ENCODE peak calls at places on chromosomes 2 and 18, in six cellular contexts. One of them, this sample, is unnamed.
A peak's percentile ranks its signal among the peaks of the same experiment; 100 is the strongest.

GRCh38 chr18:48728204-48728833 is 189.5 kb downstream of the CTIF start:
- DNase-seq in choroid plexus epithelial cell: peak; percentile 98
- DNase-seq in GM12864: no peak
- DNase-seq in AG10803: peak; percentile 99
- DNase-seq in A549: no peak
- DNase-seq in uterus: peak; percentile 62
- DNase-seq in this sample: peak; percentile 99

GRCh38 chr18:66872277-66872676 is 268.4 kb upstream of the CDH19 start:
- DNase-seq in choroid plexus epithelial cell: peak; percentile 24
- DNase-seq in GM12864: no peak
- DNase-seq in AG10803: no peak
- DNase-seq in A549: no peak
- DNase-seq in uterus: no peak
- DNase-seq in this sample: peak; percentile 41

GRCh38 chr2:97808816-97809215 is 95.4 kb downstream of the ZAP70 start:
- DNase-seq in choroid plexus epithelial cell: no peak
- DNase-seq in GM12864: no peak
- DNase-seq in AG10803: no peak
- DNase-seq in A549: no peak
- DNase-seq in uterus: no peak
- DNase-seq in this sample: no peak

GRCh38 chr2:232432598-232433184 is 23.3 kb upstream of the ALPI start:
- DNase-seq in choroid plexus epithelial cell: no peak
- DNase-seq in GM12864: no peak
- DNase-seq in AG10803: no peak
- DNase-seq in A549: no peak
- DNase-seq in uterus: no peak
- DNase-seq in this sample: no peak

GRCh38 chr2:11048335-11049008 is 106.8 kb upstream of the SLC66A3 start:
- DNase-seq in choroid plexus epithelial cell: no peak
- DNase-seq in GM12864: no peak
- DNase-seq in AG10803: no peak
- DNase-seq in A549: no peak
- DNase-seq in uterus: no peak
- DNase-seq in this sample: no peak

GRCh38 chr2:190996338-190996946 is 17.5 kb downstream of the STAT1 start:
- DNase-seq in choroid plexus epithelial cell: peak; percentile 60
- DNase-seq in GM12864: no peak
- DNase-seq in AG10803: peak; percentile 40
- DNase-seq in A549: peak; percentile 74
- DNase-seq in uterus: no peak
- DNase-seq in this sample: peak; percentile 56

GRCh38 chr2:120765031-120765910 is 29.6 kb downstream of the GLI2 start:
- DNase-seq in choroid plexus epithelial cell: peak; percentile 45
- DNase-seq in GM12864: no peak
- DNase-seq in AG10803: no peak
- DNase-seq in A549: no peak
- DNase-seq in uterus: peak; percentile 47
- DNase-seq in this sample: peak; percentile 80

GRCh38 chr2:53886406-53887280 is 26.9 kb upstream of the GPR75 start:
- DNase-seq in choroid plexus epithelial cell: no peak
- DNase-seq in GM12864: no peak
- DNase-seq in AG10803: no peak
- DNase-seq in A549: no peak
- DNase-seq in uterus: no peak
- DNase-seq in this sample: no peak

GRCh38 chr2:217086038-217086522 is 226.2 kb upstream of the TNP1 start:
- DNase-seq in choroid plexus epithelial cell: peak; percentile 70
- DNase-seq in GM12864: no peak
- DNase-seq in AG10803: peak; percentile 47
- DNase-seq in A549: no peak
- DNase-seq in uterus: no peak
- DNase-seq in this sample: no peak

GRCh38 chr2:42089340-42089925 is 41.6 kb downstream of the PKDCC start:
- DNase-seq in choroid plexus epithelial cell: peak; percentile 73
- DNase-seq in GM12864: no peak
- DNase-seq in AG10803: peak; percentile 21
- DNase-seq in A549: peak; percentile 74
- DNase-seq in uterus: peak; percentile 55
- DNase-seq in this sample: peak; percentile 58

GRCh38 chr18:34787931-34788532 is 77.9 kb downstream of the DTNA start:
- DNase-seq in choroid plexus epithelial cell: peak; percentile 83
- DNase-seq in GM12864: peak; percentile 45
- DNase-seq in AG10803: peak; percentile 57
- DNase-seq in A549: peak; percentile 25
- DNase-seq in uterus: no peak
- DNase-seq in this sample: peak; percentile 79

GRCh38 chr2:1900736-1901135 is 156.4 kb upstream of the PXDN start:
- DNase-seq in choroid plexus epithelial cell: peak; percentile 48
- DNase-seq in GM12864: no peak
- DNase-seq in AG10803: no peak
- DNase-seq in A549: no peak
- DNase-seq in uterus: no peak
- DNase-seq in this sample: no peak

GRCh38 chr2:26072925-26073768 is 39.3 kb downstream of the RAB10 start:
- DNase-seq in choroid plexus epithelial cell: peak; percentile 21
- DNase-seq in GM12864: no peak
- DNase-seq in AG10803: no peak
- DNase-seq in A549: no peak
- DNase-seq in uterus: no peak
- DNase-seq in this sample: peak; percentile 65

GRCh38 chr2:236852977-236853374 is 232.7 kb upstream of the COPS8 start:
- DNase-seq in choroid plexus epithelial cell: no peak
- DNase-seq in GM12864: no peak
- DNase-seq in AG10803: no peak
- DNase-seq in A549: no peak
- DNase-seq in uterus: no peak
- DNase-seq in this sample: no peak

GRCh38 chr18:12048010-12048826 is 45.4 kb upstream of the ANKRD62 start:
- DNase-seq in choroid plexus epithelial cell: no peak
- DNase-seq in GM12864: no peak
- DNase-seq in AG10803: no peak
- DNase-seq in A549: no peak
- DNase-seq in uterus: no peak
- DNase-seq in this sample: no peak

GRCh38 chr2:201546576-201546975 is 95.0 kb downstream of the STRADB start:
- DNase-seq in choroid plexus epithelial cell: peak; percentile 53
- DNase-seq in GM12864: no peak
- DNase-seq in AG10803: peak; percentile 62
- DNase-seq in A549: no peak
- DNase-seq in uterus: no peak
- DNase-seq in this sample: peak; percentile 64

GRCh38 chr2:217011576-217011975 is 151.7 kb upstream of the TNP1 start:
- DNase-seq in choroid plexus epithelial cell: no peak
- DNase-seq in GM12864: no peak
- DNase-seq in AG10803: no peak
- DNase-seq in A549: no peak
- DNase-seq in uterus: no peak
- DNase-seq in this sample: no peak

GRCh38 chr2:32894119-32894728 is 52.5 kb upstream of the LTBP1 start:
- DNase-seq in choroid plexus epithelial cell: no peak
- DNase-seq in GM12864: no peak
- DNase-seq in AG10803: no peak
- DNase-seq in A549: no peak
- DNase-seq in uterus: no peak
- DNase-seq in this sample: no peak
- TF ChIP-seq CTCF in choroid plexus epithelial cell: no peak
- TF ChIP-seq CTCF in GM12864: no peak
- TF ChIP-seq CTCF in AG10803: no peak
- TF ChIP-seq CTCF in A549: no peak
- TF ChIP-seq CTCF in uterus: no peak
- TF ChIP-seq CTCF in this sample: no peak

GRCh38 chr2:150919899-150920298 is 341.8 kb downstream of the RBM43 start:
- DNase-seq in choroid plexus epithelial cell: no peak
- DNase-seq in GM12864: no peak
- DNase-seq in AG10803: peak; percentile 18
- DNase-seq in A549: no peak
- DNase-seq in uterus: no peak
- DNase-seq in this sample: no peak

GRCh38 chr2:150917956-150918713 is 343.5 kb downstream of the RBM43 start:
- DNase-seq in choroid plexus epithelial cell: no peak
- DNase-seq in GM12864: no peak
- DNase-seq in AG10803: no peak
- DNase-seq in A549: no peak
- DNase-seq in uterus: no peak
- DNase-seq in this sample: no peak

GRCh38 chr2:150911766-150912280 is 349.8 kb downstream of the RBM43 start:
- DNase-seq in choroid plexus epithelial cell: peak; percentile 96
- DNase-seq in GM12864: no peak
- DNase-seq in AG10803: peak; percentile 95
- DNase-seq in A549: peak; percentile 12
- DNase-seq in uterus: peak; percentile 73
- DNase-seq in this sample: peak; percentile 97

GRCh38 chr2:150916997-150917396 is 344.7 kb downstream of the RBM43 start:
- DNase-seq in choroid plexus epithelial cell: no peak
- DNase-seq in GM12864: no peak
- DNase-seq in AG10803: peak; percentile 68
- DNase-seq in A549: no peak
- DNase-seq in uterus: no peak
- DNase-seq in this sample: peak; percentile 7

DNA sequence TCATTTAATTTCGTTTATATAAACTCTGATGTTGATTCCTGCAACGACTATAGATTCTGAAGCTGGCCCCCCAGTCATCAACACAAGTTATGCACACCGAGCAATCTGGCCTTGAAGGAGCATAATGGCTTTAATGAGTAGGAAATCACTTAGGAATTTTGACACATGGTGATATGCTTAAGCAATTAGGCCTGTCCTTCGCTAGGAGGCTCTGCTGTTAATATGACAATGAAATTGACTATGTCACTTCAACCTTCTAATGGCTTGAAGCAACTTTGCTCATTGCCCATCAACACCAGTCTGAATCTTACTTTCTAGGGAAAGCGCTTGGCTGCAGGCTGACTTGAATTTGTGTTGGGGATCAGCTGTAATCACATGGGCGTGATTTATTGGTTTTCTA is 345.2 kb downstream of the RBM43 start:
- DNase-seq in choroid plexus epithelial cell: no peak
- DNase-seq in GM12864: no peak
- DNase-seq in AG10803: no peak
- DNase-seq in A549: no peak
- DNase-seq in uterus: no peak
- DNase-seq in this sample: no peak
- H3K4me3 ChIP-seq in choroid plexus epithelial cell: no peak overlapping the region
- H3K4me3 ChIP-seq in GM12864: no peak overlapping the region
- H3K4me3 ChIP-seq in AG10803: no peak overlapping the region
- H3K4me3 ChIP-seq in A549: no peak overlapping the region
- H3K4me3 ChIP-seq in uterus: no peak overlapping the region
- H3K4me3 ChIP-seq in this sample: no peak overlapping the region

DNA sequence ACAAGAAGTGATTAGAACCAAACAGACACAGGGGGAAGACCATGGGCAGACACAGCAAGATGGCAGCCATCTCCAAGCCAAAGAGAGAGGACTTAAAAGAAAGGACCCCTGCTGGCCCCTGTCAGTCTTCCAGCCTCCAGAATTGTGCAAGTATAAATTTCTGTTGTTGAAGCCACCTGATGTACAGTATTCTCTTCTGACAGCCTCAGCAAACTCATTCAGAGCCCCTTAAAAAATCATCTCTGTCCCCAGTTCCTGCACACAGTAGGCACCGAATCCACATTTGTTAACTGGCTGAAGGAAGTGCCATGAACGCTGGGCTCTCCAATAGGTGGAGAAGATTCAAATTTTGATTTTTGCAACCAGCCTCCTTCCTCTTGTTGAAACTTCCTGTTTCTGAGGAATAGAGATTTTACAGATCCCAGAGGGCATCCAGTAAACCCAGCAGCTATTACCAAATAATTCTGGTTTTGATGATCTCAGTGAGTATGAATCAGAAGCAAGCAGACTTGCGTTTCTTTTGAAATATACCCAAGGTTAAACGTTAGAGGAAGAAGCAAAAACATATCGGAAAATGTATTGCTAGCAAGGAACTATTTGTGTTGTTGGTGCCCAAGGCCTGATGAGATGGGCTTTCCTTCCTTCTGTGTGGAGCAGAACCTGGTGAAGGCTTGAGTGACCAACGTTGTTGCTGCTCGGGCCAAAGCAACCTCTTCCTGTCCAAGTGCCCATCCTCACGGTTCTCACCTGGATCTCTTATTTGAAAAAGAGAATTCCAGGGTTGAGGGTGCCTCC is 47.7 kb upstream of the PLB1 start:
- DNase-seq in choroid plexus epithelial cell: peak; percentile 89
- DNase-seq in GM12864: no peak
- DNase-seq in AG10803: peak; percentile 89
- DNase-seq in A549: no peak
- DNase-seq in uterus: no peak
- DNase-seq in this sample: peak; percentile 92
- TF ChIP-seq CTCF in choroid plexus epithelial cell: peak; percentile 10
- TF ChIP-seq CTCF in GM12864: no peak
- TF ChIP-seq CTCF in AG10803: no peak
- TF ChIP-seq CTCF in A549: no peak
- TF ChIP-seq CTCF in uterus: no peak
- TF ChIP-seq CTCF in this sample: no peak

GRCh38 chr2:240559271-240559670 is 886 bp upstream of the DUSP28 start:
- DNase-seq in choroid plexus epithelial cell: no peak
- DNase-seq in GM12864: no peak
- DNase-seq in AG10803: no peak
- DNase-seq in A549: no peak
- DNase-seq in uterus: no peak
- DNase-seq in this sample: no peak
- H3K4me3 ChIP-seq in choroid plexus epithelial cell: no peak overlapping the region
- H3K4me3 ChIP-seq in GM12864: peak overlapping the region; percentile 74
- H3K4me3 ChIP-seq in AG10803: no peak overlapping the region
- H3K4me3 ChIP-seq in A549: peak overlapping the region; percentile 87
- H3K4me3 ChIP-seq in uterus: no peak overlapping the region
- H3K4me3 ChIP-seq in this sample: peak overlapping the region; percentile 69

GRCh38 chr2:38446418-38446817 is 69.3 kb upstream of the ATL2 start:
- DNase-seq in choroid plexus epithelial cell: no peak
- DNase-seq in GM12864: no peak
- DNase-seq in AG10803: no peak
- DNase-seq in A549: no peak
- DNase-seq in uterus: no peak
- DNase-seq in this sample: peak; percentile 18
- TF ChIP-seq CTCF in choroid plexus epithelial cell: no peak
- TF ChIP-seq CTCF in GM12864: no peak
- TF ChIP-seq CTCF in AG10803: peak; percentile 45
- TF ChIP-seq CTCF in A549: peak; percentile 8
- TF ChIP-seq CTCF in uterus: no peak
- TF ChIP-seq CTCF in this sample: peak; percentile 18

This sample was measured in fibroblast of pulmonary artery.